ENCODE peak calls at places on chromosomes 13 and 19, in eight cellular contexts. L, D, J, R, O, B, S and W are unnamed samples.

GRCh38 chr13:70087247-70087646 is 20.4 kb upstream of the ATXN8OS start:
- DNase-seq in L (no peak), D (peak), J (no peak), R (no peak), O (no peak), B (no peak), S (no peak), W (no peak)

GRCh38 chr13:51625555-51626345 is 41.5 kb downstream of the WDFY2 start:
- DNase-seq in L (no peak), D (peak), J (no peak), R (no peak), O (no peak), B (no peak), S (no peak), W (no peak)

GRCh38 chr19:17665058-17665457 is 23.1 kb downstream of the UNC13A start:
- DNase-seq in L (no peak), D (no peak), J (no peak), R (no peak), O (no peak), B (no peak), S (no peak), W (no peak)

GRCh38 chr13:60654405-60654804 is 257.4 kb downstream of the TDRD3 start:
- DNase-seq in L (no peak), D (peak), J (no peak), R (no peak), O (no peak), B (peak), S (peak), W (no peak)

GRCh38 chr19:37346091-37346490 is 24.8 kb upstream of the ZNF527 start:
- DNase-seq in L (no peak), D (no peak), J (no peak), R (no peak), O (no peak), B (peak), S (no peak), W (no peak)

GRCh38 chr19:31013391-31013975 is 335.8 kb downstream of the TSHZ3 start:
- DNase-seq in L (no peak), D (no peak), J (no peak), R (no peak), O (no peak), B (no peak), S (no peak), W (no peak)

GRCh38 chr13:73767191-73767741 is 366.9 kb downstream of the KLF12 start:
- DNase-seq in L (no peak), D (no peak), J (peak), R (no peak), O (no peak), B (no peak), S (no peak), W (no peak)

GRCh38 chr13:85261757-85262346 is 537.4 kb downstream of the SLITRK6 start:
- DNase-seq in L (no peak), D (peak), J (no peak), R (no peak), O (no peak), B (no peak), S (no peak), W (no peak)

GRCh38 chr13:113857531-113858195 is 6.2 kb downstream of the GAS6 start:
- DNase-seq in L (no peak), D (no peak), J (no peak), R (peak), O (peak), B (no peak), S (no peak), W (no peak)

GRCh38 chr13:37602743-37603381 is 4.3 kb upstream of the POSTN start:
- DNase-seq in L (no peak), D (peak), J (no peak), R (no peak), O (no peak), B (peak), S (peak), W (no peak)

GRCh38 chr13:90732049-90732448 is 615.4 kb upstream of the MIR17HG start:
- DNase-seq in L (no peak), D (no peak), J (no peak), R (no peak), O (no peak), B (no peak), S (no peak), W (no peak)

GRCh38 chr19:15297416-15298224 is 34.7 kb downstream of the BRD4 start:
- DNase-seq in L (peak), D (peak), J (no peak), R (no peak), O (no peak), B (peak), S (peak), W (no peak)

GRCh38 chr19:46611791-46612190 is 10.7 kb downstream of the CALM3 start:
- DNase-seq in L (no peak), D (no peak), J (no peak), R (no peak), O (no peak), B (no peak), S (no peak), W (no peak)

GRCh38 chr19:53898680-53899341 is 10.3 kb upstream of the CACNG7 start:
- DNase-seq in L (no peak), D (peak), J (no peak), R (no peak), O (no peak), B (no peak), S (no peak), W (no peak)

GRCh38 chr13:23630349-23631093 is 60.3 kb downstream of the TNFRSF19 start:
- DNase-seq in L (no peak), D (no peak), J (no peak), R (no peak), O (no peak), B (no peak), S (no peak), W (no peak)

GRCh38 chr19:28640506-28640905 is 572.4 kb downstream of the UQCRFS1 start:
- DNase-seq in L (no peak), D (no peak), J (no peak), R (no peak), O (no peak), B (no peak), S (peak), W (no peak)

GRCh38 chr13:26529441-26529840 is 28.0 kb upstream of the WASF3 start:
- DNase-seq in L (peak), D (peak), J (peak), R (no peak), O (no peak), B (peak), S (peak), W (peak)

GRCh38 chr13:97856001-97856675 is 97.3 kb upstream of the IPO5 start:
- DNase-seq in L (no peak), D (no peak), J (peak), R (no peak), O (no peak), B (peak), S (peak), W (no peak)

GRCh38 chr13:23824355-23824754 is 64.8 kb downstream of the MIPEP start:
- DNase-seq in L (no peak), D (no peak), J (no peak), R (no peak), O (peak), B (peak), S (no peak), W (no peak)

GRCh38 chr19:13165091-13165997 is 15.1 kb downstream of the IER2 start:
- DNase-seq in L (no peak), D (no peak), J (no peak), R (no peak), O (no peak), B (peak), S (peak), W (no peak)

GRCh38 chr19:13844130-13844631 is 32.8 kb upstream of the NANOS3 start:
- DNase-seq in L (no peak), D (peak), J (no peak), R (no peak), O (no peak), B (no peak), S (no peak), W (no peak)

GRCh38 chr13:109454167-109454917 is 332.0 kb downstream of the IRS2 start:
- DNase-seq in L (no peak), D (no peak), J (no peak), R (no peak), O (no peak), B (peak), S (peak), W (no peak)

GRCh38 chr19:48868196-48868886 is at the start of gene PLEKHA4:
- DNase-seq in L (no peak), D (no peak), J (peak), R (peak), O (no peak), B (peak), S (peak), W (no peak)

GRCh38 chr19:43667524-43668405 is 2.2 kb downstream of the PLAUR start:
- DNase-seq in L (no peak), D (peak), J (no peak), R (no peak), O (peak), B (no peak), S (no peak), W (no peak)

GRCh38 chr13:28161370-28161769 is 23.0 kb downstream of the PAN3 start:
- DNase-seq in L (no peak), D (no peak), J (no peak), R (no peak), O (no peak), B (peak), S (peak), W (no peak)

GRCh38 chr19:40689339-40690049 is 957 bp downstream of the NUMBL start:
- DNase-seq in L (no peak), D (no peak), J (no peak), R (no peak), O (no peak), B (peak), S (peak), W (no peak)

GRCh38 chr13:84137292-84137691 is 255.0 kb upstream of the SLITRK1 start:
- DNase-seq in L (no peak), D (no peak), J (no peak), R (no peak), O (no peak), B (no peak), S (no peak), W (no peak)

GRCh38 chr19:966481-967088 is 17.6 kb upstream of the WDR18 start:
- DNase-seq in L (no peak), D (no peak), J (no peak), R (no peak), O (no peak), B (no peak), S (no peak), W (no peak)
- TF ChIP-seq CTCF in L (no peak), D (no peak), J (no peak), R (no peak), O (no peak), B (no peak), S (no peak), W (no peak)

DNA sequence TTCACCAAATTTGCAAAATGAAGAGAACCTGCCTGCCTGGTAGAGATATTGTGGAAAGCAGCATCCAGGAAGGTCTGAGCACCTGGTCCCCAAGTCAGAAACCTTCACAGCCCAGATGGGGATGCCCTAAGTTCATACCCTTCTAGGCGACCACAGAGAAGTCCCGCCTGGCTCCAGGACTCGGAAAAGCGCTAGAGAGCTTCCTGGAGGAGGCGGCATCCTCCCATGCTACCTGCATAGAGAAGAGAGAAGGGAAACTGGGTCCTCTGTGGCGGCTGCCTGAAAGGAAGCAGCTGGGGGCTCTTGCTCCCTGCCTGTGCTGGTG is 22.2 kb upstream of the ZNF30 start:
- DNase-seq in L (no peak), D (no peak), J (no peak), R (no peak), O (no peak), B (no peak), S (no peak), W (no peak)
- TF ChIP-seq CTCF in L (no peak), D (no peak), J (no peak), R (no peak), O (no peak), B (no peak), S (no peak), W (no peak)

DNA sequence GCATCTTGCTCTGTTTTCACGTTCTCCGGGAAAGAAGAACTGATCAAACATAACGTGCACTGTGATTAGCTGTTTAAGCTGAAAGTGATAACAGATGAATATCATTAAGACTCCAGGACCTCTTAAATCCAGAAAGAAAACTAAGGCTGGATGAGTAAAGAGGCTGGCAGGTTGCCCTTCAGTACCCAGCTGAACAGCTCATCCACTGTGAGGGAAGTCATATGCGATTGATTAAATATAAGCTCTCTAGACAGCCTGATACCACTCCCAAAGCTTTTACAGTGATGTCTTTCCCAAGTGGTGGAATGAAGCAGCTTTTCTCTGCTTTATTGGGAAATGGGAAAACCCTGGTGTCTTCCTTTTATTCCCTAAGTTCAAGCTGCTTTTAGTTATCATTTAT is 116.9 kb downstream of the EFNB2 start:
- DNase-seq in L (peak), D (no peak), J (peak), R (no peak), O (no peak), B (peak), S (peak), W (no peak)
- TF ChIP-seq CTCF in L (no peak), D (no peak), J (no peak), R (no peak), O (no peak), B (no peak), S (no peak), W (no peak)

GRCh38 chr13:21176195-21176981 is at the start of the genes MRPL57 and SKA3:
- DNase-seq in L (peak), D (peak), J (peak), R (peak), O (peak), B (peak), S (peak), W (peak)
- TF ChIP-seq CTCF in L (no peak), D (no peak), J (no peak), R (peak), O (no peak), B (no peak), S (peak), W (no peak)

GRCh38 chr13:29453657-29454056 is 141.8 kb downstream of the SLC7A1 start:
- DNase-seq in L (no peak), D (no peak), J (no peak), R (no peak), O (no peak), B (peak), S (no peak), W (no peak)
- TF ChIP-seq CTCF in L (no peak), D (no peak), J (no peak), R (no peak), O (no peak), B (no peak), S (no peak), W (no peak)

GRCh38 chr13:71774863-71775262 is 92.1 kb downstream of the DACH1 start:
- DNase-seq in L (no peak), D (no peak), J (no peak), R (no peak), O (no peak), B (no peak), S (no peak), W (no peak)

GRCh38 chr13:71785361-71785760 is 81.6 kb downstream of the DACH1 start:
- DNase-seq in L (no peak), D (no peak), J (no peak), R (no peak), O (no peak), B (no peak), S (no peak), W (no peak)

GRCh38 chr13:71775946-71776345 is 91.1 kb downstream of the DACH1 start:
- DNase-seq in L (no peak), D (no peak), J (no peak), R (no peak), O (no peak), B (no peak), S (no peak), W (no peak)

DNA sequence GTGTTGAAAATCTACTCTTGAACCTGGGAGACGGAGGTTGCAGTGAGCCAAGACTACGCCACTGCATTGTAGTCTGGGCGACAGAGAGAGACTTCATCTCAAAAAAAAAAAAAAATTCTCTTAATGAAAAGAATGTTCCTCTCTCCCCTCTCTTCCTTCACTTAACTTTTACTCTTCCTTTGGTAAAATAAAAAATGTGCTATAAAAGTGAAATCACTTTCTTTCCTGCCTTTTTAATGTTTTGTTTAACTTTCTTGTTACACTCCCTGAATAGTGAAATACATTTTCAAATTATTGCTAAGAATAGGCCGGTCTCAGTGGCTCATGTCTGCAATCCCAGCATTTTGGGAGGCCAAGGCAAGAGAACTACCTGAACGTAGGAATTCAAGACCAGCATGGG is 86.5 kb downstream of the DACH1 start:
- DNase-seq in L (no peak), D (no peak), J (no peak), R (no peak), O (no peak), B (no peak), S (no peak), W (no peak)
- TF ChIP-seq CTCF in L (no peak), D (no peak), J (no peak), R (no peak), O (no peak), B (no peak), S (no peak), W (no peak)